ENCODE peak calls at places on chromosomes 6 and 20, in eight cellular contexts. S, Q, C, P, E, G, U and I are unnamed samples.

GRCh38 chr6:85479221-85479620 is 29.3 kb downstream of the NT5E start:
- DNase-seq in P (no peak), G (no peak), S (no peak), Q (no peak), U (no peak), E (no peak), C (no peak), I (no peak)

GRCh38 chr20:10763117-10763516 is 89.3 kb upstream of the JAG1 start:
- DNase-seq in P (no peak), S (no peak), Q (no peak), U (peak), E (no peak), C (peak), G (no peak), I (no peak)

GRCh38 chr6:164927288-164928040 is 381.9 kb downstream of the C6orf118 start:
- DNase-seq in Q (peak), G (no peak), S (peak), U (peak), P (peak), C (peak), E (peak), I (no peak)

GRCh38 chr20:64232794-64233193 is 22.8 kb upstream of the PCMTD2 start:
- DNase-seq in E (no peak), C (no peak), G (no peak), P (no peak), S (peak), U (no peak), Q (no peak), I (peak)

GRCh38 chr6:156655267-156655918 is 121.8 kb upstream of the ARID1B start:
- DNase-seq in S (no peak), P (no peak), G (no peak), C (peak), U (no peak), Q (no peak), E (no peak), I (no peak)

GRCh38 chr6:166417285-166417691 is 34.5 kb upstream of the MPC1 start:
- DNase-seq in U (no peak), C (no peak), Q (peak), G (no peak), S (no peak), E (no peak), P (no peak), I (peak)

GRCh38 chr6:131581523-131581922 is 8.5 kb downstream of the ARG1 start:
- DNase-seq in C (no peak), Q (no peak), E (no peak), G (no peak), S (no peak), U (no peak), P (no peak), I (no peak)

GRCh38 chr20:11902264-11902663 is 15.4 kb upstream of the BTBD3 start:
- DNase-seq in C (no peak), S (no peak), G (peak), P (no peak), Q (no peak), U (no peak), E (no peak), I (no peak)

GRCh38 chr20:44540834-44541233 is 19.0 kb upstream of the SERINC3 start:
- DNase-seq in C (peak), U (peak), Q (no peak), P (no peak), S (no peak), E (no peak), G (peak), I (no peak)

GRCh38 chr6:17012421-17013225 is 89.2 kb upstream of the STMND1 start:
- DNase-seq in E (peak), P (no peak), C (peak), Q (no peak), S (no peak), U (peak), G (peak), I (no peak)

GRCh38 chr20:58141971-58142842 is 86.2 kb downstream of the ANKRD60 start:
- DNase-seq in Q (no peak), P (no peak), C (no peak), S (no peak), U (no peak), G (no peak), E (no peak), I (no peak)

GRCh38 chr6:118581489-118581959 is 33.4 kb downstream of the PLN start:
- DNase-seq in P (no peak), Q (no peak), E (peak), U (peak), S (no peak), G (peak), C (no peak), I (no peak)

GRCh38 chr6:3773696-3774298 is 22.3 kb upstream of the PXDC1 start:
- DNase-seq in G (no peak), Q (no peak), P (peak), C (no peak), U (peak), E (no peak), S (no peak), I (no peak)

GRCh38 chr20:37920679-37921322 is 17.9 kb downstream of the VSTM2L start:
- DNase-seq in G (no peak), U (no peak), Q (no peak), P (no peak), C (no peak), S (no peak), E (no peak), I (no peak)

GRCh38 chr6:41548098-41548840 is 2.1 kb downstream of the FOXP4 start:
- DNase-seq in U (no peak), C (peak), E (no peak), S (peak), P (peak), G (no peak), Q (peak), I (peak)

GRCh38 chr6:118668761-118669411 is 17.5 kb upstream of the CEP85L start:
- DNase-seq in P (no peak), E (no peak), U (peak), G (peak), C (no peak), Q (no peak), S (no peak), I (no peak)

GRCh38 chr6:23174781-23175361 is 605.5 kb downstream of the HDGFL1 start:
- DNase-seq in P (no peak), Q (no peak), G (peak), S (no peak), E (peak), C (no peak), U (peak), I (no peak)

GRCh38 chr6:144888621-144889020 is 603.5 kb downstream of the UTRN start:
- DNase-seq in E (no peak), S (no peak), Q (no peak), C (no peak), G (peak), U (no peak), P (no peak), I (no peak)

GRCh38 chr20:32632461-32633354 is 41.0 kb downstream of the C20orf203 start:
- DNase-seq in S (no peak), Q (no peak), C (no peak), G (no peak), E (no peak), U (no peak), P (no peak), I (no peak)

GRCh38 chr6:124066995-124067552 is 263.4 kb downstream of the NKAIN2 start:
- DNase-seq in E (no peak), P (no peak), C (no peak), Q (no peak), G (no peak), S (no peak), U (no peak), I (no peak)

GRCh38 chr20:39939241-39939865 is 749.7 kb downstream of the MAFB start:
- DNase-seq in E (no peak), P (no peak), C (no peak), Q (no peak), U (no peak), G (no peak), S (no peak), I (no peak)

GRCh38 chr6:56798163-56798562 is 155.5 kb upstream of the DST start:
- DNase-seq in Q (no peak), S (no peak), G (peak), E (no peak), P (no peak), U (no peak), C (no peak), I (no peak)

GRCh38 chr6:26121141-26122004 is 34.1 kb downstream of the HFE start:
- DNase-seq in E (peak), C (no peak), G (no peak), U (no peak), S (no peak), P (no peak), Q (no peak), I (no peak)

GRCh38 chr6:6686176-6686575 is 97.7 kb downstream of the LY86 start:
- DNase-seq in S (no peak), U (no peak), P (no peak), C (no peak), G (no peak), E (no peak), Q (no peak), I (no peak)
- H3K4me3 ChIP-seq in S (no peak), U (peak), P (no peak), C (peak), G (no peak), E (no peak), Q (no peak), I (no peak)

GRCh38 chr20:59993736-59994484 is 35.7 kb downstream of the CDH26 start:
- DNase-seq in E (no peak), S (no peak), P (no peak), G (no peak), C (peak), Q (no peak), U (no peak), I (no peak)
- H3K4me3 ChIP-seq in E (no peak), S (no peak), P (no peak), G (no peak), C (peak), Q (no peak), U (no peak), I (no peak)

GRCh38 chr6:108733706-108734105 is 114.5 kb upstream of the ARMC2 start:
- DNase-seq in S (no peak), E (no peak), Q (no peak), U (no peak), P (no peak), C (no peak), G (no peak), I (no peak)

GRCh38 chr6:108732101-108732870 is 115.9 kb upstream of the ARMC2 start:
- DNase-seq in S (no peak), G (no peak), U (no peak), Q (no peak), E (peak), P (no peak), C (no peak), I (peak)

GRCh38 chr6:108728826-108729225 is 119.4 kb upstream of the ARMC2 start:
- DNase-seq in G (no peak), E (no peak), C (peak), S (no peak), P (no peak), Q (no peak), U (no peak), I (no peak)

GRCh38 chr6:108730556-108731228 is 117.5 kb upstream of the ARMC2 start:
- DNase-seq in U (no peak), C (peak), Q (no peak), G (no peak), P (no peak), S (no peak), E (no peak), I (no peak)

DNA sequence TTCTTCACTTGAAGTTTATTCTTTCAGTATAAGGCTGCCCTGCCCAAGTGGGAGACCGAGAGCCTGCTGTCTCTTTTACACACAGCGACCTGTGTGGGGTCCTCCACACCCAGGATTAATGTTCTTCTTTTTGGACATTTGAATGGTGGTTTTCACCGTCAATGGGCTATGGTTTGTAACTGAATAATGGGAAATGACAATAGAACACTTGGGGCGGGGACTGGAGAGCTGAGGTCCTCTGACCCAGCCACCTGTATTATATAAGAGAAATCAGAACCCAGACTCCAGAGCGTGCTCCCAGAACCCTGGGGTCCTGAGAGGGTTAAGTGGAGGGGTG is 117.0 kb upstream of the ARMC2 start:
- DNase-seq in U (no peak), E (no peak), Q (no peak), P (no peak), G (no peak), S (no peak), C (no peak), I (no peak)
- H3K4me3 ChIP-seq in U (no peak), E (no peak), Q (no peak), P (no peak), G (no peak), S (no peak), C (peak), I (no peak)

GRCh38 chr20:4272225-4272624 is 256.9 kb upstream of the RNF24 start:
- DNase-seq in C (no peak), Q (no peak), P (no peak), E (no peak), G (no peak), S (no peak), U (no peak), I (no peak)
- H3K4me3 ChIP-seq in C (no peak), Q (no peak), P (no peak), E (no peak), G (no peak), S (no peak), U (no peak), I (no peak)

GRCh38 chr20:62707981-62708521 is 585 bp upstream of the NTSR1 start:
- DNase-seq in P (no peak), E (no peak), G (no peak), S (peak), Q (no peak), C (peak), U (no peak), I (peak)
- H3K4me3 ChIP-seq in P (no peak), E (no peak), G (no peak), S (no peak), Q (no peak), C (peak), U (no peak), I (no peak)

GRCh38 chr6:137414599-137414998 is 79.6 kb downstream of the OLIG3 start:
- DNase-seq in P (no peak), E (no peak), U (no peak), C (peak), Q (no peak), G (no peak), S (no peak), I (no peak)
- H3K4me3 ChIP-seq in P (no peak), E (no peak), U (no peak), C (peak), Q (peak), G (no peak), S (no peak), I (no peak)

GRCh38 chr6:107636486-107636885 is 146.6 kb downstream of the SOBP start:
- DNase-seq in Q (no peak), E (no peak), S (no peak), P (no peak), G (no peak), C (peak), U (no peak), I (no peak)

GRCh38 chr6:107637316-107637715 is 147.4 kb downstream of the SOBP start:
- DNase-seq in G (no peak), P (no peak), S (no peak), U (no peak), C (no peak), Q (no peak), E (no peak), I (no peak)

GRCh38 chr6:107633680-107634141 is 143.8 kb downstream of the SOBP start:
- DNase-seq in U (no peak), E (no peak), G (no peak), Q (no peak), C (peak), P (no peak), S (no peak), I (no peak)

GRCh38 chr6:107634147-107635057 is 144.5 kb downstream of the SOBP start:
- DNase-seq in E (no peak), S (peak), G (no peak), C (peak), P (no peak), Q (no peak), U (peak), I (no peak)

DNA sequence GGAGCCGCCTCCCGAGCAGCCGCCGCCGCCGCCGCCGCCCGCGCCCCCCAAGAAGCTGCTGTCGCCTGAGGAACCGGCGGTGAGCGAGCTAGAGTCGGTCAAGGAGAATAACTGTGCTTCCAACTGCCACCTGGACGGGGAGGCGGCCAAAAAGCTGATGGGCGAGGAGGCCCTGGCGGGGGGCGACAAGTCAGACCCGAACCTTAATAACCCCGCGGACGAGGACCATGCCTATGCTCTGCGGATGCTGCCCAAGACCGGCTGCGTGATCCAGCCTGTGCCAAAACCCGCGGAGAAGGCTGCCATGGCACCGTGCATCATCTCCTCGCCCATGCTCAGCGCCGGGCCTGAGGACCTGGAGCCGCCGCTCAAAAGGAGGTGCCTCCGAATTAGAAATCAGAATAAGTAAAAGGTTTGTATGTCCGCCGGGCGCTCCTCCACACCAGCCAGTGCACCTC is 145.2 kb downstream of the SOBP start:
- DNase-seq in Q (no peak), E (no peak), P (no peak), G (no peak), C (peak), U (no peak), S (peak), I (no peak)
- H3K4me3 ChIP-seq in Q (no peak), E (no peak), P (no peak), G (no peak), C (peak), U (no peak), S (no peak), I (no peak)

DNA sequence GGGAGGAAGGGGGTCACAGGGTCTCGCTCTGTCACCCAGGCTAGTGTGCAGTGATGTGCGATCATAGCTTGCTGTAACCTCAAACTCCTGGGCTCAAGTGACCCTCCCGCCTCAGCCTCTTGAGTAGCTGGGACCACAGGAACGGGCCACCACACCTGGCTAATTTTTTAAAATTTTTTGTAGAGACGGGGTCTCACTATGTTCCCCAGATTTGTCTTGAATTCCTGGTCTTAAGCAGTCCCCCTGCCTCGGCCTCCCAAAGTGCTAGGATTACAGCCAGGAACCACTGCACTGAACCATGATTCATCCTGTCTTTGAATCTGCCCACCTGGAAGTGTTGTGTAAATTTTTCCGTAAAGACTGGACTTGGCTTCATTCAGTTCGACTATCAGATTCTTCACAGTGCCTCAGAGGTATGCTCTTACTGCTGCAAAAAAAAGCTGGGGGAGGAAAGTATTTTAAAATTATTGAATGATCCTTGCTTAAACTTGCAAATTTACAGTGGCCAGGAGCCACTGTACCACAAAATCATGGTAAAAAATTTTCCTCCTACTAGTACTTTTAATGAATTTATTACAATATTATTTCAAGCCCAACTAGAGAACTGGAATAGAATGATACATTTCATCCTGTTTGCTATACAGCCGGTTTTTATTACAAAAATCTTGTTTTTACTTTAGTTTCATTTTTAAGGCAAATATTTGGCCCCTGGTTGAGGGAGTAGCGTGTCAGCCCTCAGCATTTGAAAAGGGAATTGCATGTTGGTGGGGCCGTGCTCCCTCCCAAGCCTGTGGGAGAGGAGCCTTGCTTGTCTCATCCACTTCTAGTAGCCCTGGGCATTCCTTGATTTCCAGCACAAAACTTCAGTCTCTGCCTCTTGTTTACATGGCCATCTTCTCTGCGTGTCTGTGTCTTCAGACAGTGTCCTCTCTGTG is 202.5 kb upstream of the SGK1 start:
- DNase-seq in C (no peak), Q (no peak), S (no peak), G (peak), E (no peak), U (peak), P (no peak), I (no peak)
- H3K4me3 ChIP-seq in C (no peak), Q (no peak), S (no peak), G (no peak), E (no peak), U (no peak), P (no peak), I (no peak)

GRCh38 chr6:28209753-28210535 is 15.1 kb upstream of the ZSCAN9 start:
- DNase-seq in P (no peak), C (no peak), U (no peak), E (no peak), G (no peak), S (no peak), Q (no peak), I (no peak)

GRCh38 chr6:28215425-28215824 is 9.7 kb upstream of the ZSCAN9 start:
- DNase-seq in G (no peak), P (no peak), U (peak), S (no peak), C (peak), Q (no peak), E (no peak), I (peak)

GRCh38 chr6:28213213-28213523 is 11.9 kb upstream of the ZSCAN9 start:
- DNase-seq in E (no peak), G (no peak), P (no peak), U (no peak), S (no peak), Q (no peak), C (no peak), I (no peak)

GRCh38 chr6:28212510-28213212 is 12.4 kb upstream of the ZSCAN9 start:
- DNase-seq in S (no peak), E (peak), P (peak), Q (peak), C (peak), G (peak), U (peak), I (peak)

DNA sequence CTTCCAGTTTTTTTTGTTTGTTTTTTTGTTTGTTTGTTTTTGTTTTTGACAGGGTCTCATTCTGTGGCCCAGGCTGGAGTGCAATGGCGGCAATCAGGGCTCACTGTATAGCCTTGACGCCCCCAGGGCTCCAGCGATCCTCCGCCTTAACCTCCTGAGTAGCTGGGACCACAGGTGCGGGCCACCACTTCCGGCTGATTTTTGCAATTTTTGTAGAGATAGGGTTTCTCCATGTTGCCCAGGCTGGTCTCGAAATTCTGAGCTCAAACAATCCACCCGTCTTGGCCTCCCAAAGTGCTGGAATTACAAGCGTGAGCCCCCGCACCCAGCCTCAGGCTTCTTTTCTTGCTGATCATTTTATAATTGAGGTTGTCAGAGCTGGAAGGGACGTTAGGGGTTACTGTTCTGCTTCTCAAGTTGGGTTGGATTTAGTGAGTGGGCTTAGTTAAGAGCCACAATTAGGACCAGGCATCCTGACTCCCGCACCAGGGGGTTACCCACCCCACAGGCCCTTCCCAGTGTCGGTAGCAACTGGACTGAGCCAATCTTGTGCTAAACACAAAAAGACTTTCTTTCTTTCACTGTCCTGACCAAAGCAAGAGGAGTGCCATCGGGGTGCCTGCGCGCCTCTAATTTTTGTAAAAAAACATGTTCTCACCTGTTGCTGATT is 13.1 kb upstream of the ZSCAN9 start:
- DNase-seq in P (no peak), E (no peak), C (peak), S (no peak), U (no peak), G (no peak), Q (no peak), I (no peak)
- H3K4me3 ChIP-seq in P (no peak), E (peak), C (peak), S (no peak), U (peak), G (peak), Q (no peak), I (no peak)